ENCODE peak calls at places on chromosomes 1 and 21, in nine cellular contexts. J is fibroblast of lung; Y is right atrium auricular region; I is K562; L is neural progenitor cell; V is uterus; Q is OCI-LY7; C is CD4-positive, alpha-beta memory T cell; M is breast epithelium. P is an unnamed sample. For H3K4me1, the result is how much of the 10 kb centered on the place peaks cover.

GRCh38 chr1:228373681-228374571 is 32.7 kb downstream of the TRIM11 start:
- DNase-seq in C (peak), M (no peak), L (no peak), I (no peak), V (peak), J (no peak), Y (no peak), Q (no peak), P (no peak)

GRCh38 chr1:236724049-236724448 is 37.8 kb downstream of the ACTN2 start:
- DNase-seq in V (no peak), M (no peak), L (no peak), I (no peak), C (no peak), Y (no peak), Q (no peak), J (no peak), P (no peak)

GRCh38 chr1:45205000-45205909 is 1.1 kb downstream of the ZSWIM5 start:
- DNase-seq in V (peak), M (no peak), J (peak), Q (peak), Y (no peak), C (no peak), L (peak), I (peak), P (peak)

GRCh38 chr1:53332188-53332564 is 4.3 kb upstream of the LRP8 start:
- DNase-seq in C (no peak), Q (no peak), L (no peak), Y (no peak), I (no peak), V (no peak), M (peak), J (no peak), P (no peak)

GRCh38 chr1:162954824-162955223 is 93.8 kb upstream of the CCDC190 start:
- DNase-seq in J (no peak), Q (no peak), L (no peak), M (no peak), Y (no peak), I (no peak), V (no peak), C (no peak), P (no peak)

GRCh38 chr1:101275672-101276071 is 38.9 kb downstream of the S1PR1 start:
- DNase-seq in I (no peak), M (no peak), L (no peak), V (no peak), Q (no peak), Y (no peak), J (no peak), C (no peak), P (no peak)

GRCh38 chr1:30744060-30744756 is 13.4 kb downstream of the LAPTM5 start:
- DNase-seq in I (no peak), C (peak), Q (peak), V (no peak), M (no peak), Y (no peak), J (no peak), L (no peak), P (no peak)

GRCh38 chr1:218659911-218660677 is 315.0 kb downstream of the TGFB2 start:
- DNase-seq in Q (no peak), L (peak), J (peak), C (no peak), I (no peak), V (no peak), M (no peak), Y (no peak), P (no peak)

GRCh38 chr1:104197516-104197915 is 447.8 kb downstream of the AMY1C start:
- DNase-seq in M (no peak), V (no peak), Q (no peak), Y (no peak), J (no peak), C (no peak), L (no peak), I (no peak), P (no peak)

GRCh38 chr1:210367561-210367960 is 38.9 kb downstream of the HHAT start:
- DNase-seq in M (no peak), V (no peak), C (no peak), L (no peak), J (no peak), I (no peak), Q (no peak), Y (no peak), P (no peak)

GRCh38 chr21:34986561-34987533 is 62.3 kb downstream of the RUNX1 start:
- DNase-seq in Q (no peak), Y (no peak), J (peak), L (peak), M (no peak), C (peak), I (no peak), V (no peak), P (peak)

GRCh38 chr1:233959971-233960710 is 55.7 kb downstream of the SLC35F3 start:
- DNase-seq in Q (no peak), M (no peak), C (no peak), J (no peak), L (no peak), I (no peak), Y (no peak), V (no peak), P (no peak)

GRCh38 chr1:227896710-227897655 is 50.7 kb downstream of the WNT9A start:
- DNase-seq in I (no peak), M (peak), J (no peak), Q (no peak), V (peak), C (no peak), L (no peak), Y (peak), P (no peak)

GRCh38 chr1:204075116-204075636 is 2.3 kb downstream of the SOX13 start:
- DNase-seq in L (peak), Q (no peak), J (no peak), V (peak), Y (no peak), M (no peak), I (no peak), C (no peak), P (peak)

GRCh38 chr1:201050515-201051277 is 27.2 kb upstream of the KIF21B start:
- DNase-seq in I (no peak), Q (no peak), V (no peak), Y (no peak), M (no peak), L (no peak), C (no peak), J (peak), P (no peak)

GRCh38 chr1:158002630-158003408 is 9.4 kb downstream of the KIRREL1 start:
- DNase-seq in V (no peak), Y (no peak), M (no peak), Q (no peak), L (peak), J (peak), C (no peak), I (no peak), P (no peak)

GRCh38 chr1:54273092-54273836 is 73.3 kb downstream of the MRPL37 start:
- DNase-seq in V (peak), L (peak), Q (peak), M (peak), J (peak), C (no peak), I (peak), Y (peak), P (no peak)

DNA sequence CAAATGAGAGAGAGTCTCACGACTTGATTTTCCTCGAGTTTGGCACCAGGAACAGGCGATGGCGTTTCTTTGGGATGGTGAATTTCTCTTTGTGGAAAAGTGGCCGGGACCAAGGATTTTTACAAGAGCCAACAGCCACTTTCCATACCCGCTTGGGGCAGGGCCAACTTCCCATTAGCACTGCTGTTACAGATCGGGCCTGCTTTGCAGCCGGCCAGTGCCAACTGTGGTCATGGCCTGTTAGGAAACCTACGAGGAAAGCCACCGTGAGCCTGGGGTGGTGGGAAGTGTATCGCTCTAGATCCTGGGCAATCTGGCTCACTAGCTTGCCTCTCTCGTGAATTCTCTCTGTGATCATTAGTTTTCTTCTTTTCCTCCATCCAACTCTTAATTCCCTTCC is 185.4 kb upstream of the NFIA start:
- DNase-seq in M (no peak), C (no peak), Y (no peak), V (no peak), J (no peak), I (no peak), L (no peak), Q (no peak), P (no peak)
- H3K4me1 ChIP-seq in M (under half), C (under half), Y (under half), V (under half), J (under half), I (under half), L (half or more), Q (under half), P (under half)

GRCh38 chr1:66275601-66276023 is 258.3 kb upstream of the SGIP1 start:
- DNase-seq in Y (no peak), I (no peak), M (no peak), V (no peak), Q (no peak), J (no peak), C (no peak), L (no peak), P (no peak)

GRCh38 chr1:66274634-66275033 is 259.3 kb upstream of the SGIP1 start:
- DNase-seq in Q (no peak), M (no peak), L (no peak), V (no peak), C (peak), J (peak), Y (no peak), I (no peak), P (peak)

GRCh38 chr1:66275083-66275482 is 258.9 kb upstream of the SGIP1 start:
- DNase-seq in I (no peak), L (no peak), Y (no peak), V (no peak), Q (peak), C (peak), J (no peak), M (no peak), P (no peak)

GRCh38 chr1:66278260-66279046 is 255.5 kb upstream of the SGIP1 start:
- DNase-seq in I (no peak), J (no peak), M (no peak), Q (peak), V (no peak), C (no peak), Y (no peak), L (no peak), P (no peak)

DNA sequence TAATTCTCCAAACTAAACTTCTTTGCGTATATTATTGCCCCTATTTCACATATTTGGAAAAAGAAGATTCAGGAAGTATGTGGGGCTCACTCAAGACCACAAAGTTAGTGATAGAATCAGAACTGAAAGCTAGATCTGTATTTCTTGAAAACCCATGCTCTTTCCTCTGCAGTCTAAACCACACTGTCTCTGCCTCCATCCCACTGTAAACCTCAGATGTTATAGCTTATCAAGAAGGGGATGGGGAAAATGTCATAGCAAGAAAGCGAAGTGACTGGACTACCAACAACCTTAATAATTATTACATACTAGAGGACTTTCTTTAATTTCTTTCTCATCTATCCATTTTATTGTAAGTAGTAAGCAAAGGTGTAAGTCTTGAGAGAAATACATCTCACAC is 257.7 kb upstream of the SGIP1 start:
- DNase-seq in C (peak), V (no peak), I (no peak), Q (no peak), L (no peak), J (no peak), M (no peak), Y (no peak), P (no peak)
- H3K27ac ChIP-seq in C (peak), V (no peak), I (no peak), Q (no peak), L (no peak), J (no peak), M (peak), Y (peak), P (no peak)

GRCh38 chr1:63865561-63865960 is 91.7 kb downstream of the ROR1 start:
- DNase-seq in M (no peak), Q (no peak), Y (no peak), J (no peak), V (no peak), L (no peak), C (no peak), I (no peak), P (no peak)

GRCh38 chr1:63870152-63870551 is 96.3 kb downstream of the ROR1 start:
- DNase-seq in V (no peak), Y (no peak), L (no peak), I (no peak), J (no peak), C (no peak), Q (no peak), M (no peak), P (no peak)

GRCh38 chr1:63867429-63868176 is 93.8 kb downstream of the ROR1 start:
- DNase-seq in I (no peak), L (no peak), V (peak), Q (no peak), Y (no peak), J (no peak), M (no peak), C (no peak), P (no peak)

GRCh38 chr1:63866085-63866484 is 92.3 kb downstream of the ROR1 start:
- DNase-seq in M (no peak), J (peak), I (no peak), Y (no peak), C (no peak), Q (no peak), V (no peak), L (no peak), P (no peak)

GRCh38 chr1:63868220-63868897 is 94.5 kb downstream of the ROR1 start:
- DNase-seq in C (no peak), V (peak), J (peak), Q (peak), L (no peak), M (no peak), I (peak), Y (no peak), P (peak)
- H3K4me1 ChIP-seq in C (under half), V (under half), J (under half), Q (under half), L (under half), M (under half), I (under half), Y (under half), P (half or more)

DNA sequence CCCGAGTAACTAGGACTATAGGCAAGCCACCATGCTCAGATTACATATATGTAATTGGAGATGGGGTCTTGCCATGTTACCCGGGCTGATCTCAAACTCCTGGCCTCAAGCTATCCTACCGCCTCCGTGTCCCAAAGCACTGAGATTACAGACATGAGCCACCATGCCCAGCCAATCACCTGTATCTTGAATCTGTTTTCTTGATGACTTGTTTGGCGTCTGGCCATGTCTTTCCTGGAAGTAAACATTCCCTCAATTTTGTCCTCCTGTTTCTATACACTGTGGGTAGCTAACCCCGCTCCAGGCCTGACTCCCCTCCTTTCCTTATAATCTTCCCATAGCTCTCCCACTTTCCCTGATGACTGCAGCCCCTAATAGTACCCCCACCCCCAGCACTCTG is 161.7 kb downstream of the ADSS2 start:
- DNase-seq in V (no peak), I (no peak), L (no peak), C (no peak), Y (no peak), M (no peak), J (no peak), Q (no peak), P (peak)
- H3K27ac ChIP-seq in V (no peak), I (no peak), L (no peak), C (no peak), Y (no peak), M (no peak), J (no peak), Q (no peak), P (no peak)

DNA sequence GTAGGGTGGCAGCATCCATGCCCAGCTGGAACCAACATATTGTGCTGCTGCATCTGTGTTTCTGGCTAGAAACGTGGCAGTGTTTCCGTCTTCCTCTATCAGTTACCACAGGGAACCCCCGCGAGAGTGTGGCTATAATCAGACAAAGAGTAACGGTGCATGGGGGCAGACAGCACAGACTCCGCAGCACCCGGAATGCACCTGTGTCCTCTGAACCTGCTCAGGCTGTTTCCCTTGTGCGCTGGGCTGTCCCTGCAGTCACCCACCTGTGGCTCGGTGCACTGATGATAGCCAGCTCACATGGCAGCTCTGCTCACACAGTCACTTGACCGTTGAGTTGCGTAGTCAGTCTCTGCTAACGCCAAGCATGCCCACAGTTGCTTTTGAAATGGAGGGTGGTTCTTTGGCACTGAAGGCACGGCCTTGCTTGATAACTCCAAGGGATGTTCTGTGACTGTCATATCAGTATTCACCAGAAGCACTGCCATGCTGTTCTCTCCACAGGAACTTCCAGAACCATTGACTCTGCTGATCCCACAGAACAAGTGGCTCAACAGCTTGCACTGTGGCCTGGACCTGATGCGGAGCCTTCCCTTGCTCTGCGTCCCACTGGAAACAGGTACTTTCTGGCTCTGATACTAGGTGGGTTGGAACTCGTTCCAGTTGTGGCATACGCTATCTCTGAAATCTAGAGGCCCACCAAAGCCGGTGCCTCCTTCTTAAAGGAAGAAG is 11.2 kb upstream of the PCBP3 start:
- DNase-seq in V (no peak), C (no peak), J (no peak), Y (no peak), I (no peak), L (no peak), M (no peak), Q (peak), P (no peak)
- H3K4me1 ChIP-seq in V (under half), C (under half), J (under half), Y (under half), I (under half), L (under half), M (under half), Q (under half), P (under half)

GRCh38 chr1:235009561-235010306 is 118.9 kb downstream of the TOMM20 start:
- DNase-seq in C (no peak), J (no peak), M (no peak), V (no peak), L (no peak), Q (no peak), I (no peak), Y (no peak), P (no peak)
- H3K27ac ChIP-seq in C (peak), J (no peak), M (no peak), V (no peak), L (no peak), Q (peak), I (no peak), Y (no peak), P (no peak)

DNA sequence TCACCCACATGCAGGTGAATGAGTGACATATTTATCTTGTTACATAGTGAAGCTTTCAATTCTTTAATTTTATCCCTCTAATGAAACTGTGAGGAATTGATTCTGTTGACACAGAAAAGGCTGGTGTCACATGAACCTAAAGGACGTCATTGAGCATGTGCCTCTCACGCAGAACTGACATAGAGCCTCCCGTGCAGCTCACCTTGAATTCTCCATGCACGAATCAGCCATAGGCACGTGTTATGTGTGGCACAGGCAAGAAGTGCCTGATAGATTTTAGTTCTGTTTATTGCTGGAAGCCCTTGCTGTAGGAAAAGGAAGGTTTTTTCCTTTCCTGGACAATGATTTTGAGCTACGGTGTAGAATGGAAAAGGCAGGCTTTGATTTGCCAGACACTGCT is 11.3 kb downstream of the ADARB1 start:
- DNase-seq in V (no peak), Y (no peak), L (no peak), I (no peak), J (no peak), C (no peak), M (no peak), Q (no peak), P (no peak)
- H3K4me1 ChIP-seq in V (under half), Y (under half), L (under half), I (under half), J (under half), C (half or more), M (under half), Q (under half), P (under half)

GRCh38 chr1:94186946-94187345 is 50.4 kb downstream of the ARHGAP29 start:
- DNase-seq in I (no peak), Y (no peak), J (no peak), M (no peak), V (no peak), L (no peak), C (no peak), Q (no peak), P (no peak)

GRCh38 chr1:94194079-94194478 is 43.3 kb downstream of the ARHGAP29 start:
- DNase-seq in M (no peak), I (no peak), Q (no peak), C (no peak), L (no peak), J (no peak), V (no peak), Y (no peak), P (no peak)

GRCh38 chr1:94193128-94193527 is 44.3 kb downstream of the ARHGAP29 start:
- DNase-seq in Q (no peak), J (no peak), M (no peak), V (no peak), I (no peak), C (no peak), Y (no peak), L (no peak), P (no peak)

DNA sequence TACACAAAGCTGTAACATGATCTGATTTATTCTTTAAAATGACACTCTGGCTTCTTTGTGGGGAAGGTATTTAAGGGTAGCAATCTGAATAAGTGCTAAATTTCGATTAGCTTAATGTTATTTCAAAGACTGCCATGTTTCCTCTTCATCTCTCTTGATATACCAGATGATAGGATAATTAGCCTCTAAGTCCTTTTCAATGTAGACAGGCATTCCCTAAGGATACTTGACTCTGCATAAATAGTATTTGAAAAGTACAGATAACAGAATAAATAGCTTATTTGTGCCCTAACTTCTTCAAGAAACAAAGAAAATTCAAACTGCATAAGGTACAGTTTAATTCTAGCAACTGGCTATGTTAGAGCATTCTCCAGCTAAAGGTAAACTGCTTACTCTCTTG is 46.2 kb downstream of the ARHGAP29 start:
- DNase-seq in L (no peak), J (no peak), C (no peak), I (no peak), V (no peak), Q (no peak), Y (no peak), M (no peak), P (no peak)
- H3K27ac ChIP-seq in L (no peak), J (no peak), C (no peak), I (no peak), V (no peak), Q (no peak), Y (no peak), M (no peak), P (no peak)

DNA sequence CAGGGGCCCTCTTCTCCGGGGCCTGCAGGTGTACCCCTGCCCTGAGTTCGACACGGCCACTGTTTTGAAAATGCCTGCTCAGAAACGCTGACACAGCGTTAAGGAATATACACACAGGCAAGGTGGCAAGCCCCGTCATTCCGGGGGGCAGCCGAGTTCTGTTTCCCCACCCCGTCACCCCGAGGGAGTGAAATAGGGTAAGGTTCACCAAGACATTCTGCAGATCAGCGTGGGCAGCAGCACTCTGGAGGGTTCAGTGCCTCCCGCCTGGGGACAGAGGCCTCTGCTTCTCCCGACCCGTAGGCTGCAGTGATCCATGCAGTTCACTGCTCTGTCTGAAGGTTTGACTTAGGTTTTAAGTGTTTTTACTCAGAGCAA is 63.2 kb downstream of the AGPAT3 start:
- DNase-seq in J (no peak), V (no peak), Y (no peak), I (no peak), M (no peak), Q (no peak), C (no peak), L (no peak), P (no peak)
- H3K4me1 ChIP-seq in J (under half), V (under half), Y (under half), I (under half), M (under half), Q (under half), C (under half), L (under half), P (under half)

P was measured in PC-3.